ENCODE peak calls at places on chromosomes 7 and 10, in six cellular contexts. X is astrocyte of the cerebellum, Z is left ventricle myocardium inferior, T is cardiac fibroblast, F is heart left ventricle, E is LoVo. N is an unnamed sample.

GRCh38 chr7:132187869-132188789 is 388.1 kb downstream of the PLXNA4 start:
- DNase-seq in Z (no peak), E (no peak), T (no peak), F (no peak), X (no peak), N (no peak)

GRCh38 chr7:73725703-73726466 is 6.4 kb upstream of the STX1A start:
- DNase-seq in Z (peak; percentile 85), F (peak; percentile 78), X (no peak), T (peak; percentile 75), E (peak; percentile 87), N (peak; percentile 72)

GRCh38 chr7:3943779-3944520 is 642.9 kb downstream of the SDK1 start:
- DNase-seq in F (no peak), E (no peak), Z (no peak), T (no peak), X (no peak), N (no peak)

GRCh38 chr10:133154411-133154810 is 5.6 kb upstream of the KNDC1 start:
- DNase-seq in T (no peak), E (no peak), X (no peak), Z (no peak), F (no peak), N (no peak)

GRCh38 chr7:57646901-57647246 is 196.9 kb downstream of the ZNF716 start:
- DNase-seq in F (no peak), E (no peak), Z (no peak), T (no peak), X (no peak), N (no peak)

GRCh38 chr10:13787015-13787421 is 200.3 kb downstream of the PRPF18 start:
- DNase-seq in Z (no peak), T (peak; percentile 91), F (no peak), E (no peak), X (no peak), N (peak; percentile 94)

GRCh38 chr7:128743112-128743772 is 4.1 kb downstream of the CALU start:
- DNase-seq in E (no peak), T (peak; percentile 45), Z (no peak), F (no peak), X (no peak), N (no peak)

GRCh38 chr10:131846224-131847101 is 54.3 kb upstream of the PPP2R2D start:
- DNase-seq in X (no peak), F (no peak), Z (no peak), T (no peak), E (no peak), N (no peak)

GRCh38 chr10:61332506-61332905 is 120.7 kb downstream of the TMEM26 start:
- DNase-seq in E (no peak), X (no peak), F (no peak), Z (no peak), T (no peak), N (no peak)

GRCh38 chr10:102230861-102231356 is 4.8 kb downstream of the ELOVL3 start:
- DNase-seq in Z (peak; percentile 22), X (no peak), E (no peak), F (peak; percentile 37), T (peak; percentile 28), N (no peak)

GRCh38 chr7:16743207-16743606 is 10.3 kb upstream of the TSPAN13 start:
- DNase-seq in F (no peak), E (no peak), X (no peak), Z (no peak), T (peak; percentile 82), N (peak; percentile 75)

GRCh38 chr7:918118-918425 is 36.4 kb downstream of the ADAP1 start:
- DNase-seq in E (no peak), Z (no peak), X (no peak), T (no peak), F (no peak), N (no peak)

GRCh38 chr10:44576715-44577191 is 191.9 kb upstream of the CXCL12 start:
- DNase-seq in Z (peak; percentile 46), X (no peak), F (no peak), T (peak; percentile 92), E (no peak), N (no peak)

GRCh38 chr7:132352774-132353173 is 223.5 kb downstream of the PLXNA4 start:
- DNase-seq in Z (no peak), E (no peak), T (no peak), X (no peak), F (no peak), N (no peak)

GRCh38 chr7:26374665-26375373 is 83.2 kb downstream of the SNX10 start:
- DNase-seq in T (no peak), Z (no peak), X (no peak), E (no peak), F (no peak), N (peak; percentile 76)

GRCh38 chr10:64044098-64044497 is 522.9 kb downstream of the REEP3 start:
- DNase-seq in F (no peak), E (no peak), T (no peak), Z (no peak), X (no peak), N (no peak)

GRCh38 chr7:150340024-150340749 is 1.2 kb downstream of the RARRES2 start:
- DNase-seq in X (no peak), F (no peak), E (no peak), Z (peak; percentile 60), T (peak; percentile 31), N (no peak)

GRCh38 chr7:107981466-107981865 is 21.5 kb downstream of the LAMB1 start:
- DNase-seq in X (no peak), F (no peak), Z (no peak), T (no peak), E (no peak), N (no peak)